ENCODE peak calls at places on chromosomes 2 and 18, in eight cellular contexts. A, U, Y, J, K, G, V and H are unnamed samples.

GRCh38 chr18:7953085-7953958 is 386.2 kb downstream of the PTPRM start:
- DNase-seq in A (no peak), U (no peak), Y (no peak), J (no peak), K (no peak), G (no peak), V (no peak), H (no peak)

GRCh38 chr2:214529021-214529420 is 118.2 kb downstream of the VWC2L start:
- DNase-seq in A (no peak), U (no peak), Y (no peak), J (no peak), K (no peak), G (no peak), V (no peak), H (no peak)

GRCh38 chr18:56576826-56577573 is 61.4 kb downstream of the TXNL1 start:
- DNase-seq in A (peak), U (peak), Y (no peak), J (no peak), K (no peak), G (no peak), V (no peak), H (no peak)

GRCh38 chr2:37579314-37579713 is 92.1 kb downstream of the CDC42EP3 start:
- DNase-seq in A (no peak), U (no peak), Y (no peak), J (no peak), K (no peak), G (no peak), V (no peak), H (no peak)

GRCh38 chr2:30588891-30589495 is 141.9 kb downstream of the LCLAT1 start:
- DNase-seq in A (peak), U (no peak), Y (no peak), J (no peak), K (no peak), G (no peak), V (no peak), H (no peak)

GRCh38 chr2:118843492-118844132 is 3.8 kb downstream of the EN1 start:
- DNase-seq in A (no peak), U (peak), Y (no peak), J (no peak), K (no peak), G (no peak), V (no peak), H (no peak)

GRCh38 chr2:74575320-74575719 is 20.8 kb downstream of the DOK1 start:
- DNase-seq in A (no peak), U (no peak), Y (no peak), J (no peak), K (no peak), G (no peak), V (no peak), H (no peak)

GRCh38 chr18:58100154-58100553 is 56.1 kb downstream of the NEDD4L start:
- DNase-seq in A (no peak), U (no peak), Y (no peak), J (no peak), K (no peak), G (no peak), V (no peak), H (no peak)

GRCh38 chr2:69572640-69573039 is 70.9 kb downstream of the AAK1 start:
- DNase-seq in A (peak), U (no peak), Y (no peak), J (no peak), K (no peak), G (peak), V (no peak), H (no peak)

GRCh38 chr2:69309336-69310048 is 77.5 kb downstream of the GFPT1 start:
- DNase-seq in A (peak), U (peak), Y (no peak), J (peak), K (peak), G (no peak), V (no peak), H (no peak)

GRCh38 chr2:8281950-8282857 is 399.7 kb upstream of the ID2 start:
- DNase-seq in A (no peak), U (no peak), Y (no peak), J (peak), K (no peak), G (no peak), V (no peak), H (no peak)

GRCh38 chr18:79942211-79942610 is 9.2 kb downstream of the SLC66A2 start:
- DNase-seq in A (no peak), U (peak), Y (no peak), J (peak), K (no peak), G (no peak), V (no peak), H (no peak)

GRCh38 chr2:120104002-120104467 is 91.2 kb downstream of the EPB41L5 start:
- DNase-seq in A (peak), U (no peak), Y (no peak), J (no peak), K (no peak), G (no peak), V (peak), H (no peak)

GRCh38 chr18:49560277-49561126 is 1.4 kb upstream of the LIPG start:
- DNase-seq in A (peak), U (peak), Y (no peak), J (peak), K (no peak), G (no peak), V (no peak), H (peak)

GRCh38 chr2:171837736-171838135 is 56.3 kb downstream of the SLC25A12 start:
- DNase-seq in A (peak), U (no peak), Y (no peak), J (no peak), K (no peak), G (no peak), V (no peak), H (no peak)

GRCh38 chr2:48205137-48205798 is 299.0 kb upstream of the FBXO11 start:
- DNase-seq in A (no peak), U (no peak), Y (no peak), J (no peak), K (no peak), G (no peak), V (no peak), H (no peak)

GRCh38 chr2:31032475-31032874 is 105.8 kb downstream of the GALNT14 start:
- DNase-seq in A (no peak), U (no peak), Y (no peak), J (no peak), K (no peak), G (no peak), V (no peak), H (no peak)

GRCh38 chr2:26018184-26018716 is 15.6 kb upstream of the RAB10 start:
- DNase-seq in A (peak), U (peak), Y (peak), J (peak), K (peak), G (peak), V (peak), H (no peak)

GRCh38 chr2:220165401-220165800 is 538.0 kb downstream of the SLC4A3 start:
- DNase-seq in A (no peak), U (peak), Y (no peak), J (peak), K (peak), G (no peak), V (no peak), H (peak)

GRCh38 chr2:241808051-241808450 is 942 bp upstream of the NEU4 start:
- DNase-seq in A (no peak), U (peak), Y (no peak), J (peak), K (no peak), G (no peak), V (no peak), H (peak)

GRCh38 chr2:154580767-154581166 is 117.7 kb upstream of the KCNJ3 start:
- DNase-seq in A (no peak), U (no peak), Y (no peak), J (no peak), K (no peak), G (no peak), V (no peak), H (no peak)

GRCh38 chr2:33848486-33848885 is 249.4 kb upstream of the FAM98A start:
- DNase-seq in A (peak), U (no peak), Y (no peak), J (no peak), K (no peak), G (no peak), V (peak), H (no peak)

GRCh38 chr2:62814132-62814531 is 108.6 kb downstream of the EHBP1 start:
- DNase-seq in A (peak), U (no peak), Y (no peak), J (no peak), K (no peak), G (no peak), V (no peak), H (no peak)

GRCh38 chr2:112644933-112645395 is 775 bp upstream of the SLC20A1 start:
- DNase-seq in A (no peak), U (no peak), Y (no peak), J (no peak), K (no peak), G (no peak), V (no peak), H (no peak)

GRCh38 chr18:23234619-23235018 is 99.3 kb downstream of the CABLES1 start:
- DNase-seq in A (no peak), U (no peak), Y (no peak), J (no peak), K (no peak), G (no peak), V (no peak), H (no peak)
- TF ChIP-seq CTCF in A (no peak), U (no peak), Y (no peak), J (no peak), K (no peak), G (no peak), V (no peak), H (no peak)

DNA sequence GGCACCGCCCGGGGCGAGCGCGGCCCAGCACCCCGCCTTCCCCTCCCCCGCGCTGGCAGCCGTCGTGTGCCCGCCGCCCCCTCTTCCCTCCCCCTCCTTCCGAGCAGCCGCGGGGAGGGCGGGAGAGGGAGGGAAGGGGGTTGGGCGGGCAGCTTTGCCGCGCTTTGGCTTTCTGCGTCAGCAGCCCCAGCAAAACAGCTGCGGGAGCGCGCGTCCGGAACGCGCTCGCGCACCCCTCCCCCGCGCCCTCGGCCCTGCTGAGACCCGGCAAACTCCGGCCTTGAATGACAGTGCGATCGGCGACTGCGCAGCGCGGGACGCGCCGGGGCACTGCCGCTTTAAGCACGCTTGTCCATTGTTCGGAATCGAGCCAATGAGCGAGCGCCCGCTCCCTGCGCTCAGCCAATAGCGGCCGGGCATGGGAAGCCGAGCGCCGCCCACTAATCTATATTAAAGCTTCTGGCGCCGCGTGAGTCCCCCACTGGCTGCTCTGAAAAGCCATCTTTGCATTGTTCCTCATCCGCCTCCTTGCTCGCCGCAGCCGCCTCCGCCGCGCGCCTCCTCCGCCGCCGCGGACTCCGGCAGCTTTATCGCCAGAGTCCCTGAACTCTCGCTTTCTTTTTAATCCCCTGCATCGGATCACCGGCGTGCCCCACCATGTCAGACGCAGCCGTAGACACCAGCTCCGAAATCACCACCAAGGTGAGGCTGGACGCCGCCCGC is at the start of gene PTMA:
- DNase-seq in A (peak), U (peak), Y (peak), J (peak), K (peak), G (peak), V (peak), H (peak)
- TF ChIP-seq CTCF in A (no peak), U (no peak), Y (no peak), J (no peak), K (peak), G (no peak), V (no peak), H (no peak)

DNA sequence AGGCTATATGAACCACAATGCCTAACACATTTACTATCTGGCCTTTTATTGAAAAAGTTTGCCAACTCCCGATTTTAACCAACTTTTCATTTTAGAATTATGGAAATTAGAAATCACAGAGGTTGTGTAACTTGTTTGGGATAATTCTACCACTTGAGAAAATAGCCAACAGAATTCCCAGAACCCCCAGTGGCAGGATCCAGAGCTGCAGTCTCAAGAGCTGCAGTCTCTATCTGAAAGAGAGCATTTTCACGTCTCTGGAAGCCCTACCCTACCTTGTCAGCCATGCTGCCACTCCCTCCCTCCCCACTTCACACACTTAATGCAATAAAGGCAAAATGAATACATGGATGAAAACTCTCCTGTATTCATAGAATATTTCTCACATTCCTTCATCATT is 23.4 kb upstream of the TSPYL6 start:
- DNase-seq in A (no peak), U (peak), Y (peak), J (no peak), K (no peak), G (no peak), V (no peak), H (no peak)
- TF ChIP-seq CTCF in A (peak), U (peak), Y (peak), J (no peak), K (no peak), G (no peak), V (peak), H (peak)

GRCh38 chr2:68171146-68171545 is 13.5 kb downstream of the PNO1 start:
- DNase-seq in A (no peak), U (no peak), Y (no peak), J (no peak), K (no peak), G (no peak), V (no peak), H (no peak)

GRCh38 chr2:68171684-68172083 is 14.0 kb downstream of the PNO1 start:
- DNase-seq in A (no peak), U (no peak), Y (no peak), J (no peak), K (no peak), G (no peak), V (no peak), H (no peak)

GRCh38 chr2:68172990-68173715 is 15.5 kb downstream of the PNO1 start:
- DNase-seq in A (no peak), U (no peak), Y (no peak), J (no peak), K (no peak), G (no peak), V (no peak), H (no peak)

GRCh38 chr2:68167186-68167585 is 9.5 kb downstream of the PNO1 start:
- DNase-seq in A (no peak), U (no peak), Y (no peak), J (no peak), K (no peak), G (no peak), V (no peak), H (no peak)

DNA sequence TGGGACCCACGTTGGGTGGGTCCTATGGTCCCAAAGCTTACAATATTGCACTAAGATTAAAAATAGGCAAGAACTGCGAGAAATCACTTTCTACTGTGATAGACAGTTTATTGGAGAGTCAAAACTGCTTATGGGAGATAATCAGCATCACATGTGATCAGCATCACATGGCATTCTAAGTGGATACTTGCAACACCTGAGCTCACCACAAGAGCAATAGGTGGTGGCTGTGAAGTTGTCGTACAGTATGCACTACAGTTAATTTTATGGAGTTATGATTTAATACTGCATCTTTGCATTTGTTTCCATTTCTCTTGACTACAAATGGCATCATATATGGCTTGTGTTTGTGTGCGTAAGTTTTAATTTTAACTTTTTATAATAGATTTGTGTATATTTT is 11.6 kb downstream of the PNO1 start:
- DNase-seq in A (no peak), U (no peak), Y (peak), J (no peak), K (no peak), G (no peak), V (no peak), H (no peak)
- TF ChIP-seq CTCF in A (no peak), U (peak), Y (no peak), J (no peak), K (no peak), G (no peak), V (no peak), H (no peak)